ENCODE peak calls at places on chromosomes 3 and 15, in eight cellular contexts. B is stomach; H is CD8-positive, alpha-beta memory T cell; E is tibial artery; P is mesenchymal stem cell; X is heart right ventricle; L is testis; Q is psoas muscle. M is an unnamed sample. For H3K4me1, the result is how much of the 10 kb centered on the place peaks cover.

GRCh38 chr3:130539005-130539404 is 22.0 kb downstream of the COL6A6 start:
- DNase-seq in Q (no peak), X (no peak), L (peak), P (peak), B (peak), H (no peak), E (no peak), M (peak)

GRCh38 chr3:132380979-132381944 is 36.0 kb upstream of the DNAJC13 start:
- DNase-seq in H (no peak), Q (no peak), B (no peak), P (no peak), E (no peak), L (no peak), X (no peak), M (no peak)

GRCh38 chr15:50107157-50107556 is 11.9 kb downstream of the ATP8B4 start:
- DNase-seq in Q (no peak), X (no peak), B (no peak), P (no peak), H (no peak), E (no peak), L (no peak), M (no peak)

GRCh38 chr3:100695696-100696095 is 13.6 kb upstream of the TFG start:
- DNase-seq in P (no peak), E (no peak), X (no peak), Q (no peak), H (no peak), L (no peak), B (no peak), M (peak)

GRCh38 chr3:114418724-114419543 is 125.1 kb downstream of the TIGIT start:
- DNase-seq in L (no peak), P (peak), H (no peak), E (no peak), Q (no peak), B (no peak), X (no peak), M (peak)

GRCh38 chr15:66840615-66841014 is 138.6 kb downstream of the SMAD6 start:
- DNase-seq in L (no peak), P (peak), B (no peak), Q (no peak), X (no peak), H (no peak), E (peak), M (no peak)

GRCh38 chr3:40079203-40079844 is 230.2 kb upstream of the EIF1B start:
- DNase-seq in H (no peak), B (no peak), X (no peak), E (no peak), P (peak), L (no peak), Q (no peak), M (no peak)

GRCh38 chr3:16769525-16769924 is 115.2 kb upstream of the PLCL2 start:
- DNase-seq in X (no peak), P (no peak), E (no peak), Q (no peak), H (no peak), B (no peak), L (no peak), M (no peak)

GRCh38 chr3:126259411-126260391 is 79.3 kb upstream of the ALDH1L1 start:
- DNase-seq in H (no peak), Q (peak), E (no peak), L (peak), B (peak), P (no peak), X (peak), M (peak)

GRCh38 chr3:66642015-66642414 is 141.2 kb upstream of the LRIG1 start:
- DNase-seq in H (no peak), B (no peak), E (no peak), P (no peak), L (no peak), X (no peak), Q (no peak), M (no peak)

GRCh38 chr3:9947025-9947995 is 4.9 kb downstream of the PRRT3 start:
- DNase-seq in E (peak), Q (peak), L (peak), H (no peak), X (peak), P (peak), B (peak), M (no peak)

GRCh38 chr3:124650798-124651197 is 79.5 kb upstream of the UMPS start:
- DNase-seq in B (no peak), E (no peak), H (no peak), Q (no peak), P (no peak), L (no peak), X (no peak), M (no peak)

GRCh38 chr15:71295242-71296031 is 180.2 kb downstream of the THSD4 start:
- DNase-seq in H (no peak), X (no peak), P (peak), Q (no peak), L (no peak), E (no peak), B (no peak), M (no peak)

GRCh38 chr3:192862408-192863385 is 55.0 kb downstream of the MB21D2 start:
- DNase-seq in B (no peak), Q (no peak), E (no peak), L (no peak), P (peak), H (no peak), X (no peak), M (no peak)

DNA sequence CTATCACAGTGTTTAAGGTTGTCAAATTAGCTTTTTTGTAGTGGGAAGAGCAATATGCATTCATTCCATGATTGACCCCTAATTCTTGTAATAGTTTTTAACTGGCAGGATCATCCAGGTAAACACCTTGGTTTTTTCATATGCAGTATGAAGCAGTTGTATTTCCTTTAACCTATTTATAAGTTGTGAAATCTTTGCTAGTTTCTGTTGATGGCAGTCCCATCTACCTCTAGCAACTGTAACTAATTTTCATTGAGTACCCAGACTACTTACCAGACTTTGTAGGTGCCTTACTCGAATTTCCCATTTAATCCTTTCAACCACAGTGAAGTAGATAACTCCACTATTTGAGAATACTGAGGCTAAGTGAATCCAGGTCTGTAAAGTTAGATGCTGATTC is 6.1 kb downstream of the FXR1 start:
- DNase-seq in H (no peak), B (no peak), L (no peak), Q (no peak), X (no peak), E (no peak), P (no peak), M (no peak)
- H3K4me1 ChIP-seq in H (half or more), B (half or more), L (under half), Q (half or more), X (half or more), E (under half), P (under half), M (under half)

DNA sequence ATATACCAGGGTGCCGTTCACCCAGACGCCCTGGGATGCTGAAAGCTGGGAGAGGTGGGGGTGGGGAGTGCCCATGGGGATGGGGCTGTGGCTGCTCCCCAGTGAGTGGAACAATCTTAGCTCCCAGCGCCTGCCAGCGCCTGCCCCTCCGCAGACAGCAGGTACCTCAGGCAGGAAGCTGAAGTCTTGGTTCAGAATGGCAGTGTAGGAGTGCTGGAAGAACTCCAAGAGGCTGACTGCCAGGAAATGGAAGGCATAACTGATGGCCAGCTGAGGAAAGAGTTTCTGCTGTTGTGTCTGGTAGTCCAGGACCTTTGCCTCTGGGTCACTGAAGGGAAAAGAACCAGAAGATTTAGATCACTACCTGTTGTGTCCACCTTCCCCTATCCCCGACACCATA is 8.4 kb downstream of the ACOX2 start:
- DNase-seq in P (peak), Q (no peak), B (peak), E (no peak), X (peak), H (no peak), L (peak), M (no peak)
- H3K4me1 ChIP-seq in P (under half), Q (under half), B (under half), E (under half), X (under half), H (under half), L (under half), M (under half)

GRCh38 chr3:103184772-103185171 is 750.0 kb downstream of the ZPLD1 start:
- DNase-seq in E (no peak), L (no peak), P (no peak), B (no peak), Q (no peak), H (no peak), X (no peak), M (no peak)

GRCh38 chr3:103181175-103181574 is 746.4 kb downstream of the ZPLD1 start:
- DNase-seq in P (no peak), L (no peak), H (no peak), Q (no peak), X (no peak), E (no peak), B (no peak), M (no peak)
- H3K4me1 ChIP-seq in P (under half), L (under half), H (under half), Q (under half), X (under half), E (under half), B (under half), M (under half)

GRCh38 chr3:172135185-172135584 is 95.8 kb downstream of the FNDC3B start:
- DNase-seq in P (no peak), H (no peak), B (no peak), L (no peak), E (no peak), Q (no peak), X (no peak), M (no peak)

GRCh38 chr3:172135766-172136729 is 96.7 kb downstream of the FNDC3B start:
- DNase-seq in B (no peak), E (no peak), X (no peak), H (no peak), L (no peak), Q (no peak), P (peak), M (no peak)

GRCh38 chr3:172132721-172133311 is 93.4 kb downstream of the FNDC3B start:
- DNase-seq in Q (no peak), L (no peak), H (no peak), E (no peak), B (no peak), P (no peak), X (no peak), M (no peak)

GRCh38 chr3:172133830-172134229 is 94.5 kb downstream of the FNDC3B start:
- DNase-seq in H (no peak), X (no peak), E (no peak), Q (no peak), B (no peak), P (no peak), L (no peak), M (no peak)

GRCh38 chr3:172134352-172134751 is 95.0 kb downstream of the FNDC3B start:
- DNase-seq in L (no peak), H (no peak), E (no peak), B (no peak), X (no peak), P (peak), Q (no peak), M (no peak)
- H3K4me1 ChIP-seq in L (under half), H (under half), E (under half), B (half or more), X (half or more), P (under half), Q (half or more), M (under half)

GRCh38 chr3:190121061-190121765 is 516 bp upstream of the P3H2 start:
- DNase-seq in H (no peak), X (no peak), E (no peak), Q (no peak), B (no peak), P (no peak), L (no peak), M (no peak)
- H3K4me1 ChIP-seq in H (under half), X (under half), E (under half), Q (under half), B (under half), P (under half), L (under half), M (under half)

GRCh38 chr15:25481208-25481862 is 42.5 kb upstream of the UBE3A start:
- DNase-seq in X (no peak), B (no peak), P (no peak), E (no peak), Q (no peak), H (no peak), L (no peak), M (no peak)

DNA sequence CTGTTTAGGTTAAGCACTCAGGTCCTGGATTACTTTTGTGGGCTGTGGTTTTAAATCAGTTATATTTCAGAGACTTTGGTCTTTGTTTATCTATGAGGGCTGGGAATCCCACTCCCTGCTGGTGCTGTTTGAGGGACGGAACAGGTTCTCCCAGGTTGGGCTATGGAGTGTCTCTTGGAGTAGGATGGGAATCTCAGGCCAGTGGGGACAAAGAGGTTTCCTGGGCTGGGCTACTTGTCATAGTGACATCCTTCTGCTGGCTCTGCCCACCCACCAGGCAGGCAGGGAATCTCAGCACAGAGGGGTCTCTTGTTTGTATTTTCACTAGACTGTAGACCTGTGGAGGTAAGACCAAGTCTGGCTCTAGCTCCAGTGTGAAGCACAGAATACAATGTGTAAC is 47.2 kb upstream of the UBE3A start:
- DNase-seq in B (no peak), Q (no peak), H (no peak), L (no peak), P (no peak), X (no peak), E (no peak), M (no peak)
- H3K4me1 ChIP-seq in B (under half), Q (under half), H (under half), L (under half), P (under half), X (under half), E (under half), M (under half)

DNA sequence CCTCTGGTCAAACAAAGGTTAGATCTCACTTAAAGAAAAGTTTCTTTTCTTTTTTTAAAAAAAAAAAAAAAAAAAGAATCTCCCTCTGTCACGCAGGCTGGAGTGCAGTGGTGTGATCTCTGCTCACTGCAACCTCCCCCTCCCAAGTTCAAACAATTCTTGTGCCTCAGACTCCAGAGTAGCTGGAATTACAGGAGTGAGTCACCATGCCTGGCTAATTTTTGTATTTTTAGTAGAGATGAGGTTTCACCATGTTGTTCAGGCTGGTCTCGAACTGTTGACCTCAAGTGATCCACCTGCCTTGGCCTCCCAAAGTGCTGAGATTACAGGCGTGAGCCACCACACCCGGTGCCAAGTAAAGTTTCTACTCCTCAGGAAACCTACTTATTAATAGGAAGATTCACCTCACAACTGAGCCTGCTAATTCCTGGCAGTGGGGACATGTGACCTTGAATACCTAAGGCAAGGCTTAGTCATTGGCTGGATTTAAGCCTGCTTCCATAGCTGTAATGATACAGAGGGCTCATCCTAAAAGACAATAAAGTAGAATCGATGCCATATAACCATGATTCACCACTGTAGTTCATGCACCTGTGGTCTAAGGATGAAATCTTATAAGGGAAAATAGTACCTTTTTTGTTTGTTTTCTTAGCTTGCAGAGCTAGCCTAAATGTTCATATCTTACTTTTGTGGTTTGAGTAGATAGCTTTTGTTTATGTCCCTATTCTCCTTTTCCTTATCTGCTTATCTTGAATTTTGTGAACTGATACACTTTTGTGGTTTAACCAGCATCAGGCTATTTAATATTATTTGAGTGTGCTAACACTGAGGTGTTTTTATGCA is 24.8 kb upstream of the RBMS3 start:
- DNase-seq in X (no peak), L (no peak), H (no peak), B (no peak), Q (no peak), P (peak), E (no peak), M (no peak)
- H3K4me1 ChIP-seq in X (under half), L (under half), H (under half), B (under half), Q (under half), P (under half), E (under half), M (under half)